ENCODE peak calls at places on chromosome 11, in eight cellular contexts. D, T, B, F, V, H, X and S are unnamed samples.

GRCh38 chr11:101848262-101848661 is 66.5 kb upstream of the CEP126 start:
- DNase-seq in T (peak), B (no peak), X (no peak), F (no peak), H (no peak), V (no peak), D (peak), S (no peak)

GRCh38 chr11:119108151-119108856 is 1.2 kb downstream of the C2CD2L start:
- DNase-seq in D (no peak), B (no peak), T (peak), V (no peak), F (peak), H (no peak), X (no peak), S (no peak)

GRCh38 chr11:122229078-122229477 is 113.1 kb upstream of the BLID start:
- DNase-seq in V (no peak), H (no peak), D (no peak), T (no peak), F (no peak), B (peak), X (no peak), S (no peak)

GRCh38 chr11:69305885-69306540 is 12.1 kb downstream of the MYEOV start:
- DNase-seq in H (peak), V (no peak), F (no peak), B (no peak), D (no peak), X (no peak), T (no peak), S (no peak)

GRCh38 chr11:115202900-115203552 is 301.2 kb downstream of the CADM1 start:
- DNase-seq in B (no peak), T (no peak), F (no peak), D (no peak), X (no peak), V (no peak), H (no peak), S (no peak)

GRCh38 chr11:1402776-1403620 is 13.3 kb downstream of the BRSK2 start:
- DNase-seq in X (no peak), H (no peak), D (no peak), F (no peak), V (no peak), B (no peak), T (no peak), S (no peak)

GRCh38 chr11:124902616-124903015 is 5.0 kb upstream of the ROBO4 start:
- DNase-seq in F (peak), V (no peak), B (no peak), T (no peak), H (no peak), X (no peak), D (no peak), S (no peak)

GRCh38 chr11:22768281-22768680 is 61.3 kb downstream of the SVIP start:
- DNase-seq in V (no peak), H (no peak), X (no peak), D (no peak), T (no peak), B (no peak), F (no peak), S (no peak)

DNA sequence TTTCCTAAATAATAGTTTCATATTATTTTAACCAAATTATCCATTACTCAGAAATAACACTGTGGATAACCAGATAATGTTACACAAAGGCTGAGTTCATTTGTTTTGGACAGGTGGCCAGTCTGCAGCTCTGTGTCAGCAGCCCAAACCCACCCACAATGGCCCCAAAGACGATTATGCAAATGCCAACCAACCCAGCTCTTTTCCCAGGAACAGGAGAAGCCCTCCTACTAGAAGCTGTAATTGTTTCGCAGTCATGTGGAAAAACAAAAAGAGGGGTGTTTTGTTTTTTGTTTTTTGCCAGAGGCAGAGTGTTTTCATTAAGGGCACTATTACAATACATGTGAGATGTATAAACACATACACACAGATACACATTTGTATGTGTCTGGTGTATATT is 102.1 kb downstream of the FCHSD2 start:
- DNase-seq in T (peak), B (no peak), D (no peak), V (no peak), X (no peak), H (no peak), F (no peak), S (no peak)
- TF ChIP-seq CTCF in T (no peak), B (no peak), D (no peak), V (no peak), X (no peak), H (no peak), F (no peak), S (no peak)

GRCh38 chr11:134752526-134752925 is 340.5 kb upstream of the B3GAT1 start:
- DNase-seq in D (no peak), B (no peak), V (no peak), X (no peak), T (no peak), H (no peak), F (no peak), S (no peak)
- TF ChIP-seq CTCF in D (no peak), B (no peak), V (no peak), X (no peak), T (no peak), H (no peak), F (no peak), S (no peak)

GRCh38 chr11:37450613-37451012 is 852.6 kb upstream of the RAG2 start:
- DNase-seq in B (no peak), V (no peak), X (no peak), H (no peak), T (no peak), D (no peak), F (no peak), S (no peak)

GRCh38 chr11:37451903-37452302 is 853.9 kb upstream of the RAG2 start:
- DNase-seq in B (no peak), H (no peak), V (no peak), D (no peak), X (no peak), F (no peak), T (no peak), S (no peak)

DNA sequence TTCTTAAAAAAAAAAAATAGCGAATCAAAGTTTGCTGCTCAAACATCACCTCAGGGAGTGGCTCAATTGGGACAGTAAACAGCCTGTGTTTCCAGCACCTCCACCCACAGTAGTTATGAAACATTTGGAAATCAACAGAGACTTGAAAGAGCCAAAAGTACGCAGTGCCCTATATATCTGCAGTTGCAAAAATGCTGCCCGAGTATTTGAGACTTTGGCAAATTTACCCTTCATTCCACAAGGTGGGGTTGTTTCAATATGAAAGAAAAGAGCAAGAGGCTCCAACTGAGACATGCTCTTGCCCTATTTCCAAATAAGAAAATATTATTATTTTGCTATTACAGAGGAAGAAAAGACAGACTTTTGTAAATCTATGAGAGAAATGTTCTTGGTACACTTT is 851.1 kb upstream of the RAG2 start:
- DNase-seq in H (no peak), F (peak), T (peak), B (no peak), V (no peak), D (peak), X (peak), S (no peak)
- TF ChIP-seq CTCF in H (peak), F (peak), T (peak), B (peak), V (peak), D (no peak), X (peak), S (peak)

DNA sequence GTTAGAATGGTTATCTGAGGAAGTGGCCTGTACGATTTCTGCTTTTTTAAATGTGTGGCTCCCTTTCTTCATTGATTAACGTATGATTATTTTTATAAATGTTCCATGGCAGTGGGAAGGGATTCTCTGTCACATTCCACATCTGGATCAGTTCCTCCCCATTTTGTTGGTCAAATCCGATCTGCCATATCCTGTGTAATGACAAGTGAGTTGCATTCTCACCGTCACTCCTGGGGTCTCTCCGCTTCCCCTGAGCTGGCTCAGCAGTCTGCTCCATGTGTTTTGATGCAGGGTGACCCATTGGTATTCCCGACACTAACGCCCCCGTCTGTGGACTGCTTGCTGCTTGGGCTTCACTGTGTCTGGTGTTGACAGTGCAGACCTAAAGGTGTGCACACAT is 20.4 kb downstream of the NEAT1 start:
- DNase-seq in H (peak), T (no peak), F (no peak), V (no peak), B (no peak), D (peak), X (no peak), S (no peak)
- TF ChIP-seq CTCF in H (no peak), T (no peak), F (no peak), V (no peak), B (no peak), D (no peak), X (no peak), S (no peak)

GRCh38 chr11:8354622-8355417 is 91.1 kb upstream of the LMO1 start:
- DNase-seq in X (no peak), T (peak), V (no peak), F (no peak), D (peak), H (no peak), B (no peak), S (no peak)
- TF ChIP-seq CTCF in X (peak), T (peak), V (no peak), F (no peak), D (no peak), H (no peak), B (no peak), S (no peak)

GRCh38 chr11:75100314-75100713 is 3.6 kb upstream of the OR2AT4 start:
- DNase-seq in F (peak), H (no peak), V (no peak), D (peak), B (no peak), X (no peak), T (no peak), S (no peak)
- TF ChIP-seq CTCF in F (no peak), H (no peak), V (no peak), D (no peak), B (no peak), X (no peak), T (no peak), S (no peak)

DNA sequence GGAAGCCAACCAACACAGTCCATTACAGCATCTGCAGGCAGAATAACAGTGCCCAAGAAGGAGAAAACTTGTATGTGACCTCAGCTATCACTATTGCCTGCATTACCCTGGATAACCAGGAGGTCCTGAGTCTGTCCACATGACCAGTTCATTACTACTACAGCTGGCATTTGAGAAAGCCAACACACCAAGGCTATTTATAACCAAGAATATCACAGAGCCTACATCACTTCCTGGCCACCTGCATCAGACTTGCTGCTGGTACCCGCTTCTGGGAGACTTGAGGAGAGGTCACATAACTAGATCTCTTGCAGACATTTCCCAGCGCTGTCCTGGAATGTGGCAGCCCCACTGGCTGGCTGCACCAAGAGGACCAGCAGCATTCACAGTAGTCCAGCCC is 11.1 kb upstream of the OR56B4 start:
- DNase-seq in X (no peak), V (no peak), T (no peak), B (peak), D (no peak), H (no peak), F (no peak), S (no peak)
- TF ChIP-seq CTCF in X (no peak), V (no peak), T (no peak), B (no peak), D (no peak), H (no peak), F (no peak), S (no peak)